ENCODE peak calls at places on chromosomes 5 and 9, in five cellular contexts. H is mesenchymal stem cell; O is GM10248; T is CD4-positive, alpha-beta memory T cell; F is AG08396. U is an unnamed sample.

GRCh38 chr9:128972956-128973355 is 25.5 kb downstream of the NUP188 start:
- DNase-seq in H (peak; percentile 42), O (no peak), T (no peak), F (peak; percentile 66), U (no peak)

GRCh38 chr5:149404746-149405549 is 25.9 kb upstream of the IL17B start:
- DNase-seq in H (peak; percentile 99), O (no peak), T (no peak), F (peak; percentile 71), U (no peak)

GRCh38 chr5:170638454-170639220 is 134.8 kb downstream of the KCNIP1 start:
- DNase-seq in H (peak; percentile 54), O (peak; percentile 80), T (no peak), F (peak; percentile 75), U (peak; percentile 87)

GRCh38 chr5:115718853-115719252 is 93.0 kb upstream of the TMED7 start:
- DNase-seq in H (no peak), O (no peak), T (no peak), F (no peak), U (no peak)

GRCh38 chr5:644971-645370 is 32.8 kb downstream of the CEP72 start:
- DNase-seq in H (no peak), O (no peak), T (no peak), F (no peak), U (no peak)

GRCh38 chr5:54717870-54718269 is 200.3 kb downstream of the SNX18 start:
- DNase-seq in H (no peak), O (no peak), T (no peak), F (no peak), U (no peak)

GRCh38 chr5:39584921-39585320 is 160.1 kb upstream of the DAB2 start:
- DNase-seq in H (no peak), O (no peak), T (no peak), F (peak; percentile 17), U (no peak)

GRCh38 chr9:801399-802071 is 40.0 kb upstream of the DMRT1 start:
- DNase-seq in H (no peak), O (no peak), T (no peak), F (no peak), U (no peak)

GRCh38 chr9:114968710-114969109 is 38.3 kb upstream of the TNFSF8 start:
- DNase-seq in H (peak; percentile 59), O (no peak), T (peak; percentile 44), F (no peak), U (peak; percentile 11)

GRCh38 chr9:22112870-22113846 is 104.1 kb upstream of the CDKN2B start:
- DNase-seq in H (no peak), O (no peak), T (no peak), F (no peak), U (no peak)

GRCh38 chr9:113620377-113621161 is 157.0 kb downstream of the RGS3 start:
- DNase-seq in H (peak; percentile 94), O (no peak), T (no peak), F (peak; percentile 84), U (peak; percentile 48)

GRCh38 chr9:135973276-135974219 is 12.4 kb upstream of the UBAC1 start:
- DNase-seq in H (no peak), O (no peak), T (peak; percentile 19), F (no peak), U (no peak)

GRCh38 chr5:61489574-61489973 is 157.5 kb downstream of the ZSWIM6 start:
- DNase-seq in H (no peak), O (no peak), T (no peak), F (no peak), U (no peak)

GRCh38 chr5:73591102-73591695 is 25.7 kb downstream of the UTP15 start:
- DNase-seq in H (peak; percentile 86), O (peak; percentile 52), T (peak; percentile 51), F (peak; percentile 54), U (peak; percentile 73)

GRCh38 chr5:59598547-59598874 is 295.0 kb downstream of the PDE4D start:
- DNase-seq in H (no peak), O (no peak), T (no peak), F (no peak), U (no peak)

GRCh38 chr9:109538346-109538745 is 40.2 kb upstream of the PTPN3 start:
- DNase-seq in H (no peak), O (no peak), T (no peak), F (no peak), U (no peak)

U was measured in neural progenitor cell.